ENCODE peak calls at places on chromosome 20, in ten cellular contexts. A is amniotic epithelial cell; B is activated gamma-delta T cell treated with anti-CD3 and anti-CD28 coated beads, Interleukin-2, amount 50 U/mL, for 16 hours; G is NCI-H446 treated with DMSO at 0.1 percent for 48 hours; M is memory B cell; K is H54; Z is HS-27A; T is AG09319; Q is T-helper 9 cell; D is stimulated activated CD4-positive, alpha-beta T cell treated with anti-CD3 and anti-CD28 coated beads, Interleukin-15, amount 100 ng/mL, for 1 hour. X is an unnamed sample.

GRCh38 chr20:23049201-23049932 is at the start of gene THBD:
- DNase-seq in A (peak), B (no peak), G (no peak), M (no peak), K (no peak), Z (no peak), T (no peak), Q (no peak), D (no peak), X (peak)

GRCh38 chr20:63963348-63963741 is 6.4 kb downstream of the ZNF512B start:
- DNase-seq in A (no peak), B (no peak), G (no peak), M (no peak), K (no peak), Z (no peak), T (no peak), Q (no peak), D (no peak), X (no peak)

GRCh38 chr20:41249781-41250281 is 67.7 kb downstream of the ZHX3 start:
- DNase-seq in A (peak), B (no peak), G (no peak), M (no peak), K (peak), Z (peak), T (no peak), Q (no peak), D (no peak), X (no peak)

GRCh38 chr20:52303281-52303950 is 111.8 kb upstream of the ZFP64 start:
- DNase-seq in A (no peak), B (no peak), G (no peak), M (no peak), K (no peak), Z (no peak), T (no peak), Q (no peak), D (peak), X (no peak)

GRCh38 chr20:5069141-5069806 is 50.5 kb downstream of the PCNA start:
- DNase-seq in A (no peak), B (no peak), G (no peak), M (no peak), K (no peak), Z (no peak), T (no peak), Q (no peak), D (no peak), X (no peak)

GRCh38 chr20:722822-723644 is 45.3 kb downstream of the SLC52A3 start:
- DNase-seq in A (no peak), B (no peak), G (no peak), M (no peak), K (no peak), Z (no peak), T (no peak), Q (no peak), D (no peak), X (no peak)

GRCh38 chr20:35171753-35172433 is at the start of gene PROCR:
- DNase-seq in A (peak), B (no peak), G (peak), M (no peak), K (peak), Z (peak), T (peak), Q (no peak), D (no peak), X (peak)

GRCh38 chr20:17587831-17588230 is 18.0 kb downstream of the DSTN start:
- DNase-seq in A (no peak), B (no peak), G (no peak), M (no peak), K (no peak), Z (no peak), T (no peak), Q (no peak), D (no peak), X (no peak)

GRCh38 chr20:63117661-63118302 is 98.1 kb downstream of the YTHDF1 start:
- DNase-seq in A (no peak), B (no peak), G (no peak), M (no peak), K (no peak), Z (no peak), T (no peak), Q (no peak), D (no peak), X (no peak)

GRCh38 chr20:24382775-24383174 is 86.7 kb upstream of the SYNDIG1 start:
- DNase-seq in A (no peak), B (no peak), G (peak), M (no peak), K (no peak), Z (no peak), T (no peak), Q (no peak), D (no peak), X (no peak)

GRCh38 chr20:33163856-33164762 is 3.9 kb upstream of the BPIFA2 start:
- DNase-seq in A (no peak), B (no peak), G (no peak), M (no peak), K (no peak), Z (no peak), T (no peak), Q (no peak), D (no peak), X (no peak)

GRCh38 chr20:61821698-61822097 is 244.0 kb downstream of the TAF4 start:
- DNase-seq in A (no peak), B (no peak), G (no peak), M (no peak), K (no peak), Z (no peak), T (no peak), Q (no peak), D (no peak), X (no peak)

GRCh38 chr20:39109933-39110818 is 148.0 kb downstream of the DHX35 start:
- DNase-seq in A (no peak), B (no peak), G (no peak), M (no peak), K (no peak), Z (no peak), T (no peak), Q (no peak), D (no peak), X (no peak)

GRCh38 chr20:25018841-25019240 is 26.3 kb upstream of the APMAP start:
- DNase-seq in A (no peak), B (no peak), G (no peak), M (no peak), K (no peak), Z (no peak), T (no peak), Q (no peak), D (no peak), X (peak)

GRCh38 chr20:49715466-49715865 is 1.8 kb upstream of the B4GALT5 start:
- DNase-seq in A (no peak), B (no peak), G (no peak), M (no peak), K (no peak), Z (no peak), T (no peak), Q (no peak), D (no peak), X (no peak)

GRCh38 chr20:58891686-58892125 is 39.2 kb downstream of the GNAS start:
- DNase-seq in A (peak), B (no peak), G (no peak), M (peak), K (peak), Z (no peak), T (no peak), Q (peak), D (no peak), X (no peak)

GRCh38 chr20:17621229-17621968 is 51.5 kb downstream of the DSTN start:
- DNase-seq in A (no peak), B (no peak), G (no peak), M (no peak), K (no peak), Z (no peak), T (no peak), Q (no peak), D (no peak), X (peak)

GRCh38 chr20:48563191-48563884 is 264.5 kb downstream of the PREX1 start:
- DNase-seq in A (no peak), B (no peak), G (no peak), M (no peak), K (no peak), Z (no peak), T (no peak), Q (no peak), D (no peak), X (no peak)

GRCh38 chr20:50438986-50439407 is 71.2 kb upstream of the PTPN1 start:
- DNase-seq in A (peak), B (no peak), G (no peak), M (no peak), K (peak), Z (peak), T (no peak), Q (no peak), D (no peak), X (no peak)

GRCh38 chr20:48631114-48632016 is 196.4 kb downstream of the PREX1 start:
- DNase-seq in A (peak), B (no peak), G (peak), M (no peak), K (peak), Z (no peak), T (no peak), Q (no peak), D (no peak), X (no peak)

GRCh38 chr20:31523361-31524283 is 9.4 kb downstream of the HM13 start:
- DNase-seq in A (peak), B (no peak), G (no peak), M (no peak), K (no peak), Z (no peak), T (no peak), Q (no peak), D (no peak), X (no peak)

GRCh38 chr20:24034820-24035219 is 46.2 kb upstream of the GGTLC1 start:
- DNase-seq in A (no peak), B (no peak), G (no peak), M (no peak), K (no peak), Z (no peak), T (no peak), Q (no peak), D (no peak), X (peak)

GRCh38 chr20:8721098-8721497 is 347.8 kb upstream of the PLCB4 start:
- DNase-seq in A (peak), B (no peak), G (peak), M (no peak), K (no peak), Z (peak), T (peak), Q (no peak), D (no peak), X (peak)

GRCh38 chr20:18443841-18444240 is 23.0 kb downstream of the DZANK1 start:
- DNase-seq in A (peak), B (no peak), G (no peak), M (no peak), K (no peak), Z (peak), T (no peak), Q (no peak), D (no peak), X (no peak)

X was measured in SJSA1.